ENCODE peak calls at places on chromosomes 2 and 18, in five cellular contexts. Z is sigmoid colon; F is right cardiac atrium; Q is CD8-positive, alpha-beta memory T cell; K is activated CD8-positive, alpha-beta memory T cell treated with anti-CD3 and anti-CD28 coated beads, Interleukin-2, amount 50 U/mL, for 48 hours. D is an unnamed sample.
A peak's percentile ranks its signal among the peaks of the same experiment; 100 is the strongest.

GRCh38 chr18:77140439-77141109 is 8.0 kb upstream of the MBP start:
- DNase-seq in Z (peak; percentile 78), F (peak; percentile 72), Q (no peak), K (no peak), D (no peak)

GRCh38 chr18:11511434-11512095 is 97.8 kb upstream of the SLC35G4 start:
- DNase-seq in Z (no peak), F (no peak), Q (no peak), K (no peak), D (no peak)

GRCh38 chr18:74869904-74870863 is 272.5 kb downstream of the ZNF407 start:
- DNase-seq in Z (no peak), F (no peak), Q (no peak), K (no peak), D (no peak)

GRCh38 chr2:904243-905024 is 46.2 kb upstream of the SNTG2 start:
- DNase-seq in Z (no peak), F (no peak), Q (no peak), K (peak; percentile 32), D (no peak)

GRCh38 chr2:20666364-20667150 is at the start of gene GDF7:
- DNase-seq in Z (no peak), F (peak; percentile 80), Q (peak; percentile 18), K (no peak), D (peak; percentile 93)

GRCh38 chr2:159227467-159227866 is 59.0 kb downstream of the WDSUB1 start:
- DNase-seq in Z (no peak), F (no peak), Q (no peak), K (no peak), D (no peak)

GRCh38 chr2:196516541-196516940 is 123.0 kb upstream of the CCDC150 start:
- DNase-seq in Z (no peak), F (no peak), Q (no peak), K (no peak), D (peak; percentile 20)

GRCh38 chr2:176093145-176093888 is 796 bp downstream of the HOXD13 start:
- DNase-seq in Z (no peak), F (no peak), Q (no peak), K (peak; percentile 38), D (peak; percentile 73)

GRCh38 chr2:231597014-231597611 is 4.4 kb downstream of the TEX44 start:
- DNase-seq in Z (no peak), F (peak; percentile 87), Q (no peak), K (no peak), D (no peak)

GRCh38 chr2:197075754-197076337 is 149.3 kb upstream of the PGAP1 start:
- DNase-seq in Z (no peak), F (no peak), Q (no peak), K (no peak), D (no peak)

GRCh38 chr2:197889041-197889440 is 84.6 kb downstream of the PLCL1 start:
- DNase-seq in Z (no peak), F (no peak), Q (no peak), K (no peak), D (no peak)

GRCh38 chr2:103986001-103986400 is 867.9 kb upstream of the POU3F3 start:
- DNase-seq in Z (no peak), F (no peak), Q (no peak), K (no peak), D (no peak)

GRCh38 chr2:42567806-42568429 is 514 bp upstream of the MTA3 start:
- DNase-seq in Z (peak; percentile 73), F (peak; percentile 64), Q (no peak), K (peak; percentile 59), D (no peak)

GRCh38 chr2:182554950-182555349 is 128.1 kb upstream of the PDE1A start:
- DNase-seq in Z (no peak), F (no peak), Q (no peak), K (no peak), D (peak; percentile 9)

GRCh38 chr2:186737737-186738508 is 44.1 kb downstream of the FAM171B start:
- DNase-seq in Z (no peak), F (no peak), Q (no peak), K (no peak), D (no peak)

GRCh38 chr2:20592106-20593071 is 58.5 kb downstream of the HS1BP3 start:
- DNase-seq in Z (peak; percentile 54), F (no peak), Q (no peak), K (no peak), D (no peak)

GRCh38 chr2:238940806-238941205 is 92.9 kb downstream of the TWIST2 start:
- DNase-seq in Z (peak; percentile 64), F (no peak), Q (no peak), K (peak; percentile 15), D (no peak)

GRCh38 chr2:131148426-131148825 is 43.3 kb downstream of the PLEKHB2 start:
- DNase-seq in Z (no peak), F (no peak), Q (no peak), K (no peak), D (peak; percentile 58)

GRCh38 chr2:219158025-219158424 is 2.6 kb downstream of the NHEJ1 start:
- DNase-seq in Z (no peak), F (no peak), Q (no peak), K (no peak), D (no peak)

GRCh38 chr2:143263045-143263625 is 133.9 kb downstream of the ARHGAP15 start:
- DNase-seq in Z (no peak), F (no peak), Q (no peak), K (no peak), D (no peak)